ENCODE peak calls at places on chromosomes 2 and 18, in ten cellular contexts. G is tibial artery, Z is epithelial cell of esophagus, S is fibroblast of mammary gland, R is fibroblast of lung, U is LNCaP clone FGC, C is foreskin fibroblast, A is PC-9, J is brain microvascular endothelial cell, H is AG10803. P is an unnamed sample.

GRCh38 chr2:24874025-24874424 is 46.0 kb downstream of the ADCY3 start:
- DNase-seq in C (no peak), Z (peak), S (peak), A (no peak), H (no peak), J (no peak), R (no peak), U (no peak), G (no peak), P (peak)

GRCh38 chr18:44679912-44680270 is 797 bp upstream of the SETBP1 start:
- DNase-seq in S (peak), H (peak), G (peak), C (no peak), R (peak), Z (peak), J (no peak), U (no peak), A (no peak), P (peak)

GRCh38 chr18:33579868-33580205 is 1.8 kb downstream of the ASXL3 start:
- DNase-seq in U (no peak), C (no peak), H (no peak), J (no peak), A (no peak), R (peak), S (no peak), G (no peak), Z (no peak), P (no peak)

GRCh38 chr2:143294068-143294467 is 164.8 kb downstream of the ARHGAP15 start:
- DNase-seq in U (no peak), J (no peak), A (no peak), S (no peak), G (no peak), H (no peak), R (no peak), Z (no peak), C (no peak), P (no peak)

GRCh38 chr2:164954954-164955701 is at the start of gene SLC38A11:
- DNase-seq in J (peak), U (no peak), Z (peak), C (no peak), H (peak), A (no peak), S (peak), G (no peak), R (no peak), P (peak)

GRCh38 chr2:232689152-232689910 is 7.8 kb upstream of the GIGYF2 start:
- DNase-seq in J (peak), U (no peak), Z (no peak), H (peak), A (peak), S (peak), R (peak), C (peak), G (peak), P (peak)

GRCh38 chr2:114118088-114118487 is 228.2 kb downstream of the ACTR3 start:
- DNase-seq in S (no peak), G (no peak), R (no peak), C (no peak), J (no peak), H (no peak), A (no peak), U (no peak), Z (no peak), P (no peak)

GRCh38 chr18:23935804-23936203 is 78.8 kb upstream of the TTC39C start:
- DNase-seq in C (no peak), A (no peak), H (no peak), J (no peak), Z (no peak), S (no peak), R (no peak), U (no peak), G (no peak), P (no peak)

GRCh38 chr2:714005-714741 is 37.0 kb upstream of the TMEM18 start:
- DNase-seq in J (peak), C (peak), R (peak), G (no peak), H (peak), A (peak), U (no peak), Z (peak), S (peak), P (peak)

GRCh38 chr2:70918016-70918415 is 17.7 kb upstream of the ATP6V1B1 start:
- DNase-seq in G (peak), U (no peak), R (no peak), H (no peak), J (no peak), A (no peak), Z (no peak), S (no peak), C (no peak), P (no peak)

GRCh38 chr18:3262234-3263171 is 570 bp downstream of the MYL12B start:
- DNase-seq in R (no peak), H (peak), J (no peak), Z (peak), U (no peak), S (no peak), A (no peak), C (no peak), G (no peak), P (peak)

GRCh38 chr2:40734797-40735196 is 282.9 kb upstream of the SLC8A1 start:
- DNase-seq in U (no peak), R (peak), Z (no peak), J (peak), S (no peak), G (no peak), H (peak), A (peak), C (peak), P (peak)

GRCh38 chr2:67996772-67997527 is 65.9 kb downstream of the C1D start:
- DNase-seq in Z (peak), U (no peak), G (no peak), J (no peak), H (no peak), A (no peak), C (no peak), S (no peak), R (no peak), P (no peak)

GRCh38 chr2:42035241-42035640 is 12.6 kb upstream of the PKDCC start:
- DNase-seq in A (no peak), Z (no peak), H (no peak), G (no peak), U (no peak), C (no peak), J (no peak), R (peak), S (no peak), P (no peak)

GRCh38 chr2:171627412-171627811 is 59.9 kb upstream of the DYNC1I2 start:
- DNase-seq in R (no peak), A (no peak), U (no peak), H (no peak), Z (no peak), S (no peak), G (no peak), C (no peak), J (no peak), P (no peak)

GRCh38 chr2:88543541-88544057 is 83.7 kb downstream of the EIF2AK3 start:
- DNase-seq in H (no peak), J (no peak), R (no peak), Z (no peak), C (no peak), S (no peak), U (no peak), G (no peak), A (no peak), P (no peak)

GRCh38 chr2:12074126-12074883 is 327.9 kb downstream of the LPIN1 start:
- DNase-seq in Z (no peak), A (no peak), S (no peak), H (no peak), C (no peak), G (no peak), U (no peak), J (no peak), R (no peak), P (no peak)

GRCh38 chr2:240820014-240820606 is at the start of gene KIF1A:
- DNase-seq in J (no peak), Z (no peak), G (no peak), A (no peak), H (no peak), R (no peak), S (no peak), C (no peak), U (no peak), P (no peak)

GRCh38 chr2:237324446-237325236 is 89.3 kb downstream of the COL6A3 start:
- DNase-seq in A (no peak), Z (no peak), R (peak), U (peak), J (peak), G (no peak), S (peak), C (no peak), H (peak), P (peak)

GRCh38 chr2:25228848-25229674 is 60.7 kb upstream of the POMC start:
- DNase-seq in C (peak), A (peak), U (peak), J (peak), S (peak), Z (peak), H (peak), G (peak), R (peak), P (peak)

GRCh38 chr2:37653093-37653492 is 18.3 kb downstream of the CDC42EP3 start:
- DNase-seq in R (no peak), C (no peak), H (no peak), U (no peak), S (no peak), A (no peak), J (no peak), G (no peak), Z (no peak), P (no peak)

GRCh38 chr2:2716771-2717170 is 385.7 kb upstream of the MYT1L start:
- DNase-seq in S (no peak), Z (no peak), J (no peak), H (no peak), A (no peak), U (no peak), C (no peak), G (no peak), R (no peak), P (no peak)

GRCh38 chr2:54336977-54337255 is 80.9 kb upstream of the TSPYL6 start:
- DNase-seq in S (no peak), C (no peak), R (no peak), U (no peak), J (no peak), G (no peak), A (no peak), H (peak), Z (no peak), P (no peak)

GRCh38 chr2:144330951-144331651 is 188.8 kb downstream of the ZEB2 start:
- DNase-seq in S (peak), H (no peak), J (no peak), C (no peak), G (no peak), Z (peak), U (no peak), A (no peak), R (peak), P (no peak)

DNA sequence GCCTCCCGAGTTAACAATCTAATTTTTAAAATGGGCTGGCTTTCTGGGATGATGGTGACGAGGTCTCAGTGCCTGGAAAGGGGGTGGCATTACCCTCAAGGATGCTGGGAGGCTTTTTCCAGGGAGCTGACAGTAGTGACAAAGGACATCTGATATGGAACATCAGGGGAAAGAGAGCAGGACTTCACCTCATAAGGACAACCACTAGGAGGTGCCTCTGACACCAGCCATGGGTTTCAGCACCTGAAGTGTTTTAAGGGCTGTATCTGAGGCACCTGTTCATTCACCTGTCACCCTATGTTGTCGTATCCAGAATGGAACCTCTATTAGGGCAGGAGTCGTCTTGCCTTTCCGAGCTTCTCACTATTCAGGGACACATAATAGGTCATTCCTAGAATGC is 10.8 kb downstream of the IL36B start:
- DNase-seq in A (no peak), S (no peak), Z (peak), G (no peak), U (no peak), J (no peak), C (no peak), R (no peak), H (no peak), P (no peak)
- TF ChIP-seq CTCF in A (peak), S (no peak), Z (peak), G (no peak), U (peak), J (peak), C (no peak), R (no peak), H (no peak), P (no peak)

DNA sequence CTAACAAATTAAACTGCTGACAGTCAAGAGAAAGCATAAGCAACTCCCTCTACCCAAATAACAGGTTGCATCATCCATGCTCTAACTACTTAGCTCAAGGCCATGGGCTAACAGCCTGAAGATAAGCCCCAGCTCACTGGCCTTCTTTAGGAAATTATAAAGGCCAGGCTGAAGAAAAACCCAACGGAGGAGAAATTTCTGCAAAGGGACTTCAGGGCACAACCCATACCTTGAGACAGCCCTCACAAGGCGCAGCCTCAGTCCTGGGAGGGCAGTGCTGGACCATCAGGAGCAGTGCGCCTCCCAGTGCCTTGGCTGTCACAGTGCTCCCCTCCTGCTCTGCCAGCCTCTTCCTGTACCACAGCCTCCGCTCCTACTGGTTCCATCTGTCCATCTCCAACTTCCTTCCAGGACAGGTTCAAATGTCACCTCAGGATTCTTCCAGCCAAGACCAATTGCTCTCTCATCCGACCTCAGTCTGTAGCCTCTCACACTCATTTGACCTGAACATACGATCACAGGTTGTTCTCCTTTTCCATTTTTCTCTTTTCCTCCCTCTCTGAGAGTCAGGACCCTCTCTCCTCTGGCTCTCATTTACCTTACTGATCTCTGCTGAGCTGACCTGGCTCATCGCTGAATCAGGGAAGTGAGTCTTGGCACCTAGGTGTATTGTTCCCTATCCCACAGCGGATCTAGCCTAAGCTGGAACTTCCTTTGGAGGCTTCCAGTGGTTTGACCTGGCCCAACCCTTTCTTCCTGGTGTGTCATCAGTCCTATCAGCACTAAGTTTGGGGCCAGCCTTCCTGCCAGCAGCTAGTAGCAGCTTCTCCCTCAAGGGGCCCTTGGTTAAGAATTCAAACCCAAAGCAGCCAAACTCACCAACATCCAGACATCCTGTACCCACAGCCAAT is 1.9 kb downstream of the MCFD2 start:
- DNase-seq in J (peak), C (peak), A (peak), R (peak), U (peak), Z (peak), G (peak), H (peak), S (peak), P (peak)
- H3K4me3 ChIP-seq in J (peak), C (peak), A (peak), R (peak), U (peak), Z (no peak), G (peak), H (peak), S (peak), P (peak)

GRCh38 chr18:26051845-26052244 is 38.6 kb downstream of the SS18 start:
- DNase-seq in R (peak), H (no peak), A (no peak), G (no peak), C (no peak), Z (no peak), S (no peak), U (no peak), J (no peak), P (no peak)
- TF ChIP-seq CTCF in R (no peak), H (no peak), A (no peak), G (no peak), C (no peak), Z (no peak), S (no peak), U (peak), J (no peak), P (no peak)

GRCh38 chr18:41751161-41751560 is 203.9 kb upstream of the PIK3C3 start:
- DNase-seq in G (no peak), A (no peak), J (no peak), H (no peak), S (no peak), C (no peak), R (no peak), U (peak), Z (peak), P (no peak)
- H3K4me3 ChIP-seq in G (no peak), A (no peak), J (no peak), H (no peak), S (no peak), C (no peak), R (no peak), U (no peak), Z (no peak), P (no peak)

DNA sequence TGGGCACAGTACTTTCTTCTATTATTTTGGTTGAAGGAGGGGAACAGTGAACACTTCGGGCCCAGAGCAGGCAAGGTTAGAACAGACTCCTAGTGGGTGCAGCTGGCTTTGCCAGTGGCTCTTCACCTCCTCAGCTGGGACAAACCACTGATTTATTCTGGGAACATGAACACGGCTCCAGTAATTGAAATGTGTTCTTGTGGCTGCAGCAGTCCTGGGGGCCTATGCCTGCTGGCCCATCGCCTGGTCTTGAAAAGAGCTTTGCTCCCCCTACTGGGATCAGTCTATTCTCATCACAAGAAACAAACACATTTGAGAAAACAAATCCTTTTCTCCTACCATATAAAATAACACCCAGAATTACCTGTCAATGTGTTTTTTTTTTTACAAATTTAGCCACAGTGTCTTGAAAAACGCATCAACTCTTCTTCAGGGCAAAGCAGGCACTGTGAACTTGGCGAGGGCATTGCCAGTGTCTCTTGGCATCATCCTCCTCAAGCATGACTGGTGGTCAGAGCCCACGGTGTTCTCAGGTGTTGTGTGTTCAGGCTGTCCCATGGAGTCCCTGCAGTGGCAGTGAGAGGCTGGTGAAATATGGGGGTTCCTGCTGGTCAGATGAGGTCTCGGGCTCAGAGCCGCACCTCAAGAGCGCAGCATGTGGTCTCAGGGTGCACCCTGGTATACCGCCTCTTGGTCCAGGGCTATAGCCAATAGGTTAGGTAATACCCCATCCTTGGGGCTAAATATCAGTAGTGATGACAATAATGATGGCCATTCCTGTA is 51.3 kb downstream of the RNF144A start:
- DNase-seq in J (peak), G (no peak), C (no peak), R (no peak), A (no peak), U (no peak), H (no peak), Z (no peak), S (peak), P (peak)
- TF ChIP-seq CTCF in J (peak), G (no peak), C (no peak), R (no peak), A (no peak), U (no peak), H (no peak), Z (no peak), S (peak), P (no peak)

GRCh38 chr18:74194691-74195090 is 46.4 kb downstream of the TIMM21 start:
- DNase-seq in H (peak), Z (no peak), J (no peak), A (peak), G (no peak), S (peak), C (no peak), U (no peak), R (no peak), P (no peak)

GRCh38 chr18:74197705-74198341 is 49.5 kb downstream of the TIMM21 start:
- DNase-seq in Z (no peak), U (peak), H (no peak), A (no peak), S (no peak), G (no peak), C (no peak), R (no peak), J (no peak), P (no peak)

GRCh38 chr18:74200780-74201179 is 52.5 kb downstream of the TIMM21 start:
- DNase-seq in C (no peak), R (no peak), U (no peak), Z (no peak), S (no peak), A (no peak), J (no peak), H (no peak), G (no peak), P (no peak)

GRCh38 chr18:74198453-74198852 is 50.1 kb downstream of the TIMM21 start:
- DNase-seq in R (no peak), G (no peak), A (no peak), S (no peak), U (no peak), C (no peak), J (no peak), H (no peak), Z (no peak), P (no peak)

DNA sequence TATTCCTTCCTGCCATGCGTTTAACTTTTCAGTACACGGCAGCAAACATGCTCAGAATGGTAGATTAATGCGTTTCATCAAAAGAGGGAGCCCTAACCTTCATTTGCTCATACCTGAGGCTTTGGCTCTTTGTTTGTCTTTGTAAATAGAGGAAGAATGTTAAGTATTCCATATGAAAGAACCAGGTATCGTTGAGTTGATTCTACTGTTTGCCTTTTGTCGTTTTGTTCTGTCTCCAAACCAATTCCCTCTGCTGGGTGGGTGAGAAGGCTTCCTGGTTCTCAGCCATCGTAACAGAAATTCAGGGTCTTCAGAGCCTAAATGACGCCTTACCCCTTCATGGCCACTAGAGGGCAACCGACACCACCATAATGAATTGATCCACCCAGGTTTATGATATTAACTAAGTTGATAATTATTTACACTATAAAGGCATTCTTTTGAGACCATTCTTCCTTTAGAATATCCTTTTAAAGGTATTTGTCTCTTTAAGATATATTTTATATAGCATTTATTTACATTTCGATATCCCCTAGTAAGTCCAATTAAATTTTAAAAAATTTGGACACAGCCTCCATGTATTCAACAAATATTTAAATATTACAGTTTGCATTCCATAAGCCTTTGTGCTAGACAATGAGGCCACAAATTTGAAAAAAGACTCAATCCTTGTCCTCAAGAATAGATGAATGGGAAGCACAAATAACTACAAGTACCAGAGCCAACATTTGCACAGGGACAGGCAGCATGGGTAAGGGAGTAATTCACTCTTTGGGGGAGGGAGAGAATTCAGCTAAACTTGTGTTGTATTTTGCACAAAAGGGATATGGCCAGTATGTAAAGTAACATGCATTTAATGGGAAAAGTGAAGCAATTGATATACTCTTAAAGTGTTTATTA is 48.1 kb downstream of the TIMM21 start:
- DNase-seq in J (peak), Z (peak), U (peak), H (peak), G (no peak), R (peak), A (peak), S (peak), C (peak), P (peak)
- H3K4me3 ChIP-seq in J (peak), Z (peak), U (peak), H (no peak), G (no peak), R (no peak), A (peak), S (peak), C (peak), P (peak)